ENCODE peak calls at places on chromosomes 16 and 17, in six cellular contexts. U, I, L, V, Z and G are unnamed samples.
A peak's percentile ranks its signal among the peaks of the same experiment; 100 is the strongest.

GRCh38 chr17:56773124-56773523 is 60.6 kb downstream of the C17orf67 start:
- DNase-seq in U (no peak), I (no peak), L (no peak), V (peak; percentile 28), Z (no peak), G (no peak)

GRCh38 chr17:47902039-47902744 is 6.2 kb downstream of the SP2 start:
- DNase-seq in U (peak; percentile 47), I (peak; percentile 57), L (no peak), V (no peak), Z (no peak), G (no peak)

GRCh38 chr17:53101706-53102105 is 721.0 kb upstream of the KIF2B start:
- DNase-seq in U (no peak), I (no peak), L (no peak), V (no peak), Z (no peak), G (no peak)

GRCh38 chr17:17141279-17141678 is 64.9 kb downstream of the PLD6 start:
- DNase-seq in U (no peak), I (no peak), L (no peak), V (no peak), Z (no peak), G (no peak)

GRCh38 chr16:60729052-60729451 is 1307.2 kb downstream of the CDH8 start:
- DNase-seq in U (no peak), I (no peak), L (no peak), V (no peak), Z (no peak), G (no peak)

GRCh38 chr17:2025622-2026309 is 632 bp upstream of the RTN4RL1 start:
- DNase-seq in U (peak; percentile 59), I (peak; percentile 70), L (no peak), V (peak; percentile 93), Z (peak; percentile 60), G (no peak)

GRCh38 chr16:4945560-4946502 is 8.9 kb upstream of the PPL start:
- DNase-seq in U (no peak), I (no peak), L (no peak), V (no peak), Z (no peak), G (no peak)

GRCh38 chr16:53159781-53160436 is 105.1 kb downstream of the CHD9 start:
- DNase-seq in U (peak; percentile 44), I (peak; percentile 50), L (peak; percentile 20), V (peak; percentile 43), Z (peak; percentile 60), G (peak; percentile 37)

GRCh38 chr16:7458144-7458543 is 125.5 kb downstream of the RBFOX1 start:
- DNase-seq in U (no peak), I (no peak), L (no peak), V (no peak), Z (no peak), G (no peak)

DNA sequence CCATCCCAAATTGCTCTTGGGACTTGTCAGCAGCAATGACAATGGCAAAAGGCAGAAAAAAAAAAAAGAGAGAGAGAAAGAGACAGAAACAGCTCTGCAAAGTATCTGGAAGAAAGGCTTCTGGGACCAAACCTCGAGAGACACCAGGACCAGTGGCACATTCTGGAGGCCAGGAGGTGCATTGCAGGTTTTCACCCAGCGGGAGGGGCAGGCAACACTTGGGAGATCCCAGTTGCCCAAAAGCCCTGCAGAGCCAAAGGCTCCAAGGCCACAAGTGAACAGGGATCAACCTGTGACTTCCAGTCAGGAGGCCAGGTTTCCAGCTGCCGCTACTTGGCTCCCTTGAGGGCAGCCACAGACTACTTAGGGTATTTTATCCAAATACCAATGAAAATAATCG is 110.8 kb upstream of the CDH5 start:
- DNase-seq in U (no peak), I (no peak), L (no peak), V (no peak), Z (no peak), G (no peak)
- TF ChIP-seq GABPA in U (no peak), I (no peak), L (no peak), V (no peak), Z (no peak), G (no peak)

GRCh38 chr16:67278773-67279295 is 498 bp upstream of the PLEKHG4 start:
- DNase-seq in U (peak; percentile 94), I (peak; percentile 74), L (no peak), V (peak; percentile 90), Z (no peak), G (peak; percentile 65)
- TF ChIP-seq GABPA in U (peak; percentile 81), I (no peak), L (no peak), V (no peak), Z (no peak), G (no peak)

GRCh38 chr16:88337538-88337937 is 45.2 kb upstream of the ZNF469 start:
- DNase-seq in U (no peak), I (no peak), L (no peak), V (no peak), Z (no peak), G (no peak)

GRCh38 chr16:88339926-88340754 is 42.6 kb upstream of the ZNF469 start:
- DNase-seq in U (no peak), I (no peak), L (no peak), V (no peak), Z (no peak), G (no peak)

GRCh38 chr16:88338896-88339295 is 43.9 kb upstream of the ZNF469 start:
- DNase-seq in U (no peak), I (no peak), L (no peak), V (no peak), Z (no peak), G (no peak)

GRCh38 chr16:88337021-88337420 is 45.7 kb upstream of the ZNF469 start:
- DNase-seq in U (no peak), I (no peak), L (no peak), V (no peak), Z (no peak), G (no peak)

GRCh38 chr16:88338111-88338510 is 44.6 kb upstream of the ZNF469 start:
- DNase-seq in U (no peak), I (peak; percentile 75), L (no peak), V (no peak), Z (no peak), G (no peak)
- TF ChIP-seq GABPA in U (no peak), I (peak; percentile 46), L (no peak), V (no peak), Z (no peak), G (no peak)

GRCh38 chr17:43028221-43028861 is 3.3 kb downstream of the RND2 start:
- DNase-seq in U (no peak), I (no peak), L (no peak), V (no peak), Z (peak; percentile 38), G (no peak)

GRCh38 chr17:43033947-43034622 is 9.1 kb downstream of the RND2 start:
- DNase-seq in U (no peak), I (no peak), L (no peak), V (peak; percentile 50), Z (no peak), G (no peak)

GRCh38 chr17:43034623-43035293 is 9.7 kb downstream of the RND2 start:
- DNase-seq in U (no peak), I (no peak), L (no peak), V (peak; percentile 52), Z (no peak), G (no peak)

GRCh38 chr17:43030137-43030767 is 5.2 kb downstream of the RND2 start:
- DNase-seq in U (no peak), I (no peak), L (no peak), V (no peak), Z (no peak), G (no peak)

GRCh38 chr17:43031666-43032065 is 6.6 kb downstream of the RND2 start:
- DNase-seq in U (no peak), I (no peak), L (no peak), V (no peak), Z (no peak), G (no peak)
- TF ChIP-seq GABPA in U (no peak), I (no peak), L (no peak), V (no peak), Z (no peak), G (no peak)

GRCh38 chr17:3879181-3879580 is 13.7 kb downstream of the CAMKK1 start:
- DNase-seq in U (no peak), I (no peak), L (no peak), V (peak; percentile 85), Z (no peak), G (no peak)
- TF ChIP-seq GABPA in U (no peak), I (no peak), L (no peak), V (no peak), Z (no peak), G (no peak)

GRCh38 chr16:72210072-72210471 is 38.1 kb upstream of the PMFBP1 start:
- DNase-seq in U (no peak), I (no peak), L (no peak), V (no peak), Z (no peak), G (no peak)
- TF ChIP-seq GABPA in U (no peak), I (no peak), L (no peak), V (no peak), Z (no peak), G (no peak)

GRCh38 chr17:35002876-35003551 is 22.7 kb downstream of the LIG3 start:
- DNase-seq in U (no peak), I (no peak), L (no peak), V (no peak), Z (no peak), G (no peak)
- TF ChIP-seq GABPA in U (no peak), I (no peak), L (no peak), V (no peak), Z (no peak), G (no peak)

DNA sequence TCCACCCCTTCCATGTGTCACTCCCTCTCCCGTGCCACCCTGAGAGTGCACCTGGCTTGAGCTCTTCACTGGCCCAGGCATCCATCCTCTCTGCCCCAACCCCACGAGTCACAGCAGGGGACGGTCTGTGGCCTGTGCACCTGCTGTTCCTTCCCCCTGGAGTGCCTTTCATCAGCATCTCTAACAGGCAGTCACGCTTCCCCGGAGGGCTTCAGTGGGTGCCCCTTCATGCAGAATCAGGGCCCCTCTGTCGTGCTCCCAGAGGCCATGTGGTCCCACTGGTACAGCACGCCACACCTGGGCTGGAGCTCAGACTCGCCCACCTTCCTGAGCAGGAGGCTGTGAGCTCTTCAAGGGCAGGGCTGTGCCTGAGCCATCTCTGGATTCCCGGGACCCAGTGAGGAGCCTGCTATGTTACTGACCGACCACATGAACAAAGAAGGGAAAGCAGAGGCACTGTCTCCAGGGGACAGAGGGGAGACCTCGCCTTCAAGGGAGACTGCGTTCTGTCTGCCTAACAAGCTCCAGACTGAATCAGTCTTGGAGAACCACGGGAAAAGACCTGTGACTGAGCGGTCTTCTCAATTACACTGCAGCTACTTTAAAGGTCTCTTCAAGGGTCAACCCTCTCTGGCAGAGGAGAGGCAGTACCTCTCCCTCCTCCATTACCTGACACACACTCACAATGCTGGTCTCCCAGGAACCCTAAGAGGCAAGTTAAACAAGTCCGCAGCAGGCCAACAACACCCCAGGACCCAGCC is 78.8 kb upstream of the DOC2B start:
- DNase-seq in U (no peak), I (peak; percentile 64), L (no peak), V (no peak), Z (no peak), G (no peak)
- TF ChIP-seq GABPA in U (no peak), I (no peak), L (no peak), V (no peak), Z (no peak), G (no peak)

GRCh38 chr17:15966183-15966878 is 21.4 kb downstream of the ADORA2B start:
- DNase-seq in U (no peak), I (peak; percentile 72), L (no peak), V (no peak), Z (peak; percentile 90), G (no peak)
- TF ChIP-seq GABPA in U (no peak), I (peak; percentile 5), L (no peak), V (no peak), Z (peak; percentile 69), G (no peak)